ENCODE peak calls at places on chromosomes 2 and 18, in nine cellular contexts. One of them, this sample, is unnamed.

GRCh38 chr2:225319872-225320271 is 79.6 kb upstream of the NYAP2 start:
- DNase-seq in EH: no peak
- DNase-seq in stomach: no peak
- DNase-seq in HTR-8/SVneo: no peak
- DNase-seq in AG08395: no peak
- DNase-seq in activated CD4-positive, alpha-beta T cell treated with anti-CD3 and anti-CD28 coated beads, Interleukin-2, amount 10 ng/mL, durations not matched to agents 24 days and 14 days: no peak
- DNase-seq in central memory CD8-positive, alpha-beta T cell: no peak
- DNase-seq in OCI-M1: no peak
- DNase-seq in cardiac fibroblast: no peak
- DNase-seq in this sample: no peak

GRCh38 chr2:221629478-221629877 is 57.4 kb upstream of the EPHA4 start:
- DNase-seq in EH: peak
- DNase-seq in stomach: no peak
- DNase-seq in HTR-8/SVneo: peak
- DNase-seq in AG08395: peak
- DNase-seq in activated CD4-positive, alpha-beta T cell treated with anti-CD3 and anti-CD28 coated beads, Interleukin-2, amount 10 ng/mL, durations not matched to agents 24 days and 14 days: no peak
- DNase-seq in central memory CD8-positive, alpha-beta T cell: no peak
- DNase-seq in OCI-M1: no peak
- DNase-seq in cardiac fibroblast: peak
- DNase-seq in this sample: peak

GRCh38 chr2:238069021-238069709 is 8.4 kb downstream of the SCLY start:
- DNase-seq in EH: no peak
- DNase-seq in stomach: no peak
- DNase-seq in HTR-8/SVneo: no peak
- DNase-seq in AG08395: no peak
- DNase-seq in activated CD4-positive, alpha-beta T cell treated with anti-CD3 and anti-CD28 coated beads, Interleukin-2, amount 10 ng/mL, durations not matched to agents 24 days and 14 days: peak
- DNase-seq in central memory CD8-positive, alpha-beta T cell: no peak
- DNase-seq in OCI-M1: no peak
- DNase-seq in cardiac fibroblast: no peak
- DNase-seq in this sample: no peak

GRCh38 chr18:44761812-44762211 is 81.1 kb downstream of the SETBP1 start:
- DNase-seq in EH: no peak
- DNase-seq in stomach: peak
- DNase-seq in HTR-8/SVneo: no peak
- DNase-seq in AG08395: no peak
- DNase-seq in activated CD4-positive, alpha-beta T cell treated with anti-CD3 and anti-CD28 coated beads, Interleukin-2, amount 10 ng/mL, durations not matched to agents 24 days and 14 days: no peak
- DNase-seq in central memory CD8-positive, alpha-beta T cell: no peak
- DNase-seq in OCI-M1: no peak
- DNase-seq in cardiac fibroblast: no peak
- DNase-seq in this sample: no peak

GRCh38 chr2:233416706-233417105 is 62.4 kb downstream of the DGKD start:
- DNase-seq in EH: no peak
- DNase-seq in stomach: peak
- DNase-seq in HTR-8/SVneo: no peak
- DNase-seq in AG08395: no peak
- DNase-seq in activated CD4-positive, alpha-beta T cell treated with anti-CD3 and anti-CD28 coated beads, Interleukin-2, amount 10 ng/mL, durations not matched to agents 24 days and 14 days: no peak
- DNase-seq in central memory CD8-positive, alpha-beta T cell: no peak
- DNase-seq in OCI-M1: no peak
- DNase-seq in cardiac fibroblast: no peak
- DNase-seq in this sample: no peak

GRCh38 chr2:65402780-65403528 is 29.4 kb downstream of the SPRED2 start:
- DNase-seq in EH: peak
- DNase-seq in stomach: no peak
- DNase-seq in HTR-8/SVneo: no peak
- DNase-seq in AG08395: peak
- DNase-seq in activated CD4-positive, alpha-beta T cell treated with anti-CD3 and anti-CD28 coated beads, Interleukin-2, amount 10 ng/mL, durations not matched to agents 24 days and 14 days: no peak
- DNase-seq in central memory CD8-positive, alpha-beta T cell: no peak
- DNase-seq in OCI-M1: no peak
- DNase-seq in cardiac fibroblast: peak
- DNase-seq in this sample: no peak

GRCh38 chr2:203328735-203329549 is 748 bp downstream of the ABI2 start:
- DNase-seq in EH: peak
- DNase-seq in stomach: no peak
- DNase-seq in HTR-8/SVneo: peak
- DNase-seq in AG08395: peak
- DNase-seq in activated CD4-positive, alpha-beta T cell treated with anti-CD3 and anti-CD28 coated beads, Interleukin-2, amount 10 ng/mL, durations not matched to agents 24 days and 14 days: peak
- DNase-seq in central memory CD8-positive, alpha-beta T cell: no peak
- DNase-seq in OCI-M1: peak
- DNase-seq in cardiac fibroblast: peak
- DNase-seq in this sample: peak

GRCh38 chr18:2111456-2111855 is 459.8 kb downstream of the METTL4 start:
- DNase-seq in EH: peak
- DNase-seq in stomach: no peak
- DNase-seq in HTR-8/SVneo: peak
- DNase-seq in AG08395: peak
- DNase-seq in activated CD4-positive, alpha-beta T cell treated with anti-CD3 and anti-CD28 coated beads, Interleukin-2, amount 10 ng/mL, durations not matched to agents 24 days and 14 days: no peak
- DNase-seq in central memory CD8-positive, alpha-beta T cell: no peak
- DNase-seq in OCI-M1: no peak
- DNase-seq in cardiac fibroblast: peak
- DNase-seq in this sample: peak

GRCh38 chr2:220781622-220782241 is 790.4 kb downstream of the EPHA4 start:
- DNase-seq in EH: no peak
- DNase-seq in stomach: no peak
- DNase-seq in HTR-8/SVneo: no peak
- DNase-seq in AG08395: no peak
- DNase-seq in activated CD4-positive, alpha-beta T cell treated with anti-CD3 and anti-CD28 coated beads, Interleukin-2, amount 10 ng/mL, durations not matched to agents 24 days and 14 days: no peak
- DNase-seq in central memory CD8-positive, alpha-beta T cell: no peak
- DNase-seq in OCI-M1: no peak
- DNase-seq in cardiac fibroblast: no peak
- DNase-seq in this sample: no peak

GRCh38 chr2:181309161-181309560 is 148.0 kb upstream of the ITGA4 start:
- DNase-seq in EH: no peak
- DNase-seq in stomach: no peak
- DNase-seq in HTR-8/SVneo: no peak
- DNase-seq in AG08395: no peak
- DNase-seq in activated CD4-positive, alpha-beta T cell treated with anti-CD3 and anti-CD28 coated beads, Interleukin-2, amount 10 ng/mL, durations not matched to agents 24 days and 14 days: no peak
- DNase-seq in central memory CD8-positive, alpha-beta T cell: no peak
- DNase-seq in OCI-M1: peak
- DNase-seq in cardiac fibroblast: no peak
- DNase-seq in this sample: no peak

GRCh38 chr2:3638456-3638810 is 19.6 kb upstream of the ALLC start:
- DNase-seq in EH: no peak
- DNase-seq in stomach: peak
- DNase-seq in HTR-8/SVneo: no peak
- DNase-seq in AG08395: no peak
- DNase-seq in activated CD4-positive, alpha-beta T cell treated with anti-CD3 and anti-CD28 coated beads, Interleukin-2, amount 10 ng/mL, durations not matched to agents 24 days and 14 days: no peak
- DNase-seq in central memory CD8-positive, alpha-beta T cell: no peak
- DNase-seq in OCI-M1: no peak
- DNase-seq in cardiac fibroblast: no peak
- DNase-seq in this sample: no peak

GRCh38 chr2:223088866-223089265 is 36.9 kb downstream of the KCNE4 start:
- DNase-seq in EH: peak
- DNase-seq in stomach: no peak
- DNase-seq in HTR-8/SVneo: no peak
- DNase-seq in AG08395: no peak
- DNase-seq in activated CD4-positive, alpha-beta T cell treated with anti-CD3 and anti-CD28 coated beads, Interleukin-2, amount 10 ng/mL, durations not matched to agents 24 days and 14 days: no peak
- DNase-seq in central memory CD8-positive, alpha-beta T cell: no peak
- DNase-seq in OCI-M1: no peak
- DNase-seq in cardiac fibroblast: no peak
- DNase-seq in this sample: no peak

GRCh38 chr18:68489018-68489792 is 225.7 kb downstream of the TMX3 start:
- DNase-seq in EH: peak
- DNase-seq in stomach: no peak
- DNase-seq in HTR-8/SVneo: no peak
- DNase-seq in AG08395: no peak
- DNase-seq in activated CD4-positive, alpha-beta T cell treated with anti-CD3 and anti-CD28 coated beads, Interleukin-2, amount 10 ng/mL, durations not matched to agents 24 days and 14 days: no peak
- DNase-seq in central memory CD8-positive, alpha-beta T cell: no peak
- DNase-seq in OCI-M1: peak
- DNase-seq in cardiac fibroblast: no peak
- DNase-seq in this sample: no peak

GRCh38 chr18:30489890-30490643 is 552.5 kb downstream of the DSC3 start:
- DNase-seq in EH: no peak
- DNase-seq in stomach: no peak
- DNase-seq in HTR-8/SVneo: no peak
- DNase-seq in AG08395: no peak
- DNase-seq in activated CD4-positive, alpha-beta T cell treated with anti-CD3 and anti-CD28 coated beads, Interleukin-2, amount 10 ng/mL, durations not matched to agents 24 days and 14 days: no peak
- DNase-seq in central memory CD8-positive, alpha-beta T cell: no peak
- DNase-seq in OCI-M1: no peak
- DNase-seq in cardiac fibroblast: no peak
- DNase-seq in this sample: no peak

GRCh38 chr2:234241656-234242445 is 191.3 kb downstream of the SPP2 start:
- DNase-seq in EH: peak
- DNase-seq in stomach: no peak
- DNase-seq in HTR-8/SVneo: peak
- DNase-seq in AG08395: peak
- DNase-seq in activated CD4-positive, alpha-beta T cell treated with anti-CD3 and anti-CD28 coated beads, Interleukin-2, amount 10 ng/mL, durations not matched to agents 24 days and 14 days: no peak
- DNase-seq in central memory CD8-positive, alpha-beta T cell: no peak
- DNase-seq in OCI-M1: no peak
- DNase-seq in cardiac fibroblast: no peak
- DNase-seq in this sample: peak

GRCh38 chr18:10072659-10073309 is 159.0 kb downstream of the VAPA start:
- DNase-seq in EH: peak
- DNase-seq in stomach: no peak
- DNase-seq in HTR-8/SVneo: no peak
- DNase-seq in AG08395: peak
- DNase-seq in activated CD4-positive, alpha-beta T cell treated with anti-CD3 and anti-CD28 coated beads, Interleukin-2, amount 10 ng/mL, durations not matched to agents 24 days and 14 days: no peak
- DNase-seq in central memory CD8-positive, alpha-beta T cell: no peak
- DNase-seq in OCI-M1: peak
- DNase-seq in cardiac fibroblast: peak
- DNase-seq in this sample: peak

GRCh38 chr2:170215019-170215418 is 37.1 kb downstream of the MYO3B start:
- DNase-seq in EH: no peak
- DNase-seq in stomach: no peak
- DNase-seq in HTR-8/SVneo: no peak
- DNase-seq in AG08395: no peak
- DNase-seq in activated CD4-positive, alpha-beta T cell treated with anti-CD3 and anti-CD28 coated beads, Interleukin-2, amount 10 ng/mL, durations not matched to agents 24 days and 14 days: no peak
- DNase-seq in central memory CD8-positive, alpha-beta T cell: no peak
- DNase-seq in OCI-M1: no peak
- DNase-seq in cardiac fibroblast: no peak
- DNase-seq in this sample: no peak

GRCh38 chr2:30631051-30631671 is 176.1 kb downstream of the CAPN13 start:
- DNase-seq in EH: no peak
- DNase-seq in stomach: no peak
- DNase-seq in HTR-8/SVneo: no peak
- DNase-seq in AG08395: peak
- DNase-seq in activated CD4-positive, alpha-beta T cell treated with anti-CD3 and anti-CD28 coated beads, Interleukin-2, amount 10 ng/mL, durations not matched to agents 24 days and 14 days: no peak
- DNase-seq in central memory CD8-positive, alpha-beta T cell: no peak
- DNase-seq in OCI-M1: peak
- DNase-seq in cardiac fibroblast: peak
- DNase-seq in this sample: no peak

GRCh38 chr2:199704358-199705238 is 146.4 kb downstream of the FTCDNL1 start:
- DNase-seq in EH: peak
- DNase-seq in stomach: no peak
- DNase-seq in HTR-8/SVneo: peak
- DNase-seq in AG08395: peak
- DNase-seq in activated CD4-positive, alpha-beta T cell treated with anti-CD3 and anti-CD28 coated beads, Interleukin-2, amount 10 ng/mL, durations not matched to agents 24 days and 14 days: peak
- DNase-seq in central memory CD8-positive, alpha-beta T cell: no peak
- DNase-seq in OCI-M1: peak
- DNase-seq in cardiac fibroblast: peak
- DNase-seq in this sample: peak

GRCh38 chr2:227339098-227339599 is 14.1 kb downstream of the MFF start:
- DNase-seq in EH: no peak
- DNase-seq in stomach: no peak
- DNase-seq in HTR-8/SVneo: no peak
- DNase-seq in AG08395: no peak
- DNase-seq in activated CD4-positive, alpha-beta T cell treated with anti-CD3 and anti-CD28 coated beads, Interleukin-2, amount 10 ng/mL, durations not matched to agents 24 days and 14 days: no peak
- DNase-seq in central memory CD8-positive, alpha-beta T cell: no peak
- DNase-seq in OCI-M1: no peak
- DNase-seq in cardiac fibroblast: no peak
- DNase-seq in this sample: no peak

GRCh38 chr2:128638741-128639477 is 320.2 kb upstream of the HS6ST1 start:
- DNase-seq in EH: peak
- DNase-seq in stomach: peak
- DNase-seq in HTR-8/SVneo: no peak
- DNase-seq in AG08395: peak
- DNase-seq in activated CD4-positive, alpha-beta T cell treated with anti-CD3 and anti-CD28 coated beads, Interleukin-2, amount 10 ng/mL, durations not matched to agents 24 days and 14 days: no peak
- DNase-seq in central memory CD8-positive, alpha-beta T cell: no peak
- DNase-seq in OCI-M1: no peak
- DNase-seq in cardiac fibroblast: no peak
- DNase-seq in this sample: no peak

GRCh38 chr18:44602380-44602779 is 78.3 kb upstream of the SETBP1 start:
- DNase-seq in EH: peak
- DNase-seq in stomach: no peak
- DNase-seq in HTR-8/SVneo: no peak
- DNase-seq in AG08395: no peak
- DNase-seq in activated CD4-positive, alpha-beta T cell treated with anti-CD3 and anti-CD28 coated beads, Interleukin-2, amount 10 ng/mL, durations not matched to agents 24 days and 14 days: no peak
- DNase-seq in central memory CD8-positive, alpha-beta T cell: no peak
- DNase-seq in OCI-M1: no peak
- DNase-seq in cardiac fibroblast: peak
- DNase-seq in this sample: no peak

GRCh38 chr2:123419976-123420375 is 605.1 kb upstream of the CNTNAP5 start:
- DNase-seq in EH: no peak
- DNase-seq in stomach: no peak
- DNase-seq in HTR-8/SVneo: no peak
- DNase-seq in AG08395: no peak
- DNase-seq in activated CD4-positive, alpha-beta T cell treated with anti-CD3 and anti-CD28 coated beads, Interleukin-2, amount 10 ng/mL, durations not matched to agents 24 days and 14 days: no peak
- DNase-seq in central memory CD8-positive, alpha-beta T cell: no peak
- DNase-seq in OCI-M1: no peak
- DNase-seq in cardiac fibroblast: no peak
- DNase-seq in this sample: no peak

GRCh38 chr2:216596986-216597509 is 36.2 kb upstream of the IGFBP2 start:
- DNase-seq in EH: peak
- DNase-seq in stomach: no peak
- DNase-seq in HTR-8/SVneo: no peak
- DNase-seq in AG08395: peak
- DNase-seq in activated CD4-positive, alpha-beta T cell treated with anti-CD3 and anti-CD28 coated beads, Interleukin-2, amount 10 ng/mL, durations not matched to agents 24 days and 14 days: no peak
- DNase-seq in central memory CD8-positive, alpha-beta T cell: no peak
- DNase-seq in OCI-M1: no peak
- DNase-seq in cardiac fibroblast: peak
- DNase-seq in this sample: no peak

GRCh38 chr18:80170395-80171094 is 61.5 kb downstream of the ADNP2 start:
- DNase-seq in EH: no peak
- DNase-seq in stomach: no peak
- DNase-seq in HTR-8/SVneo: no peak
- DNase-seq in AG08395: no peak
- DNase-seq in activated CD4-positive, alpha-beta T cell treated with anti-CD3 and anti-CD28 coated beads, Interleukin-2, amount 10 ng/mL, durations not matched to agents 24 days and 14 days: no peak
- DNase-seq in central memory CD8-positive, alpha-beta T cell: no peak
- DNase-seq in OCI-M1: no peak
- DNase-seq in cardiac fibroblast: no peak
- DNase-seq in this sample: no peak

GRCh38 chr2:25063876-25064660 is 22.2 kb downstream of the EFR3B start:
- DNase-seq in EH: peak
- DNase-seq in stomach: no peak
- DNase-seq in HTR-8/SVneo: no peak
- DNase-seq in AG08395: no peak
- DNase-seq in activated CD4-positive, alpha-beta T cell treated with anti-CD3 and anti-CD28 coated beads, Interleukin-2, amount 10 ng/mL, durations not matched to agents 24 days and 14 days: no peak
- DNase-seq in central memory CD8-positive, alpha-beta T cell: no peak
- DNase-seq in OCI-M1: no peak
- DNase-seq in cardiac fibroblast: no peak
- DNase-seq in this sample: no peak

GRCh38 chr2:84546551-84546950 is 30.3 kb downstream of the DNAH6 start:
- DNase-seq in EH: no peak
- DNase-seq in stomach: no peak
- DNase-seq in HTR-8/SVneo: no peak
- DNase-seq in AG08395: no peak
- DNase-seq in activated CD4-positive, alpha-beta T cell treated with anti-CD3 and anti-CD28 coated beads, Interleukin-2, amount 10 ng/mL, durations not matched to agents 24 days and 14 days: no peak
- DNase-seq in central memory CD8-positive, alpha-beta T cell: no peak
- DNase-seq in OCI-M1: no peak
- DNase-seq in cardiac fibroblast: no peak
- DNase-seq in this sample: no peak

GRCh38 chr2:118852605-118853128 is 5.2 kb upstream of the EN1 start:
- DNase-seq in EH: no peak
- DNase-seq in stomach: no peak
- DNase-seq in HTR-8/SVneo: no peak
- DNase-seq in AG08395: no peak
- DNase-seq in activated CD4-positive, alpha-beta T cell treated with anti-CD3 and anti-CD28 coated beads, Interleukin-2, amount 10 ng/mL, durations not matched to agents 24 days and 14 days: no peak
- DNase-seq in central memory CD8-positive, alpha-beta T cell: no peak
- DNase-seq in OCI-M1: no peak
- DNase-seq in cardiac fibroblast: no peak
- DNase-seq in this sample: no peak

This sample was measured in AG08396.